ENCODE peak calls at places on chromosomes 16 and 17, in nine cellular contexts. R is left ventricle myocardium inferior; D is IMR-90; Z is coronary artery; N is GM23338; M is H9; H is PC-9; F is GM23248; E is CD8-positive, alpha-beta memory T cell. V is an unnamed sample.

GRCh38 chr17:36879599-36880255 is 57.5 kb upstream of the LHX1 start:
- DNase-seq in R (no peak), D (no peak), Z (no peak), N (no peak), M (no peak), H (no peak), F (no peak), E (no peak), V (no peak)

GRCh38 chr16:77594057-77594456 is 128.3 kb upstream of the NUDT7 start:
- DNase-seq in R (no peak), D (no peak), Z (no peak), N (no peak), M (no peak), H (no peak), F (no peak), E (no peak), V (no peak)

GRCh38 chr17:58264407-58265103 is 16.2 kb downstream of the MPO start:
- DNase-seq in R (no peak), D (no peak), Z (no peak), N (no peak), M (no peak), H (no peak), F (no peak), E (no peak), V (no peak)

GRCh38 chr17:50539762-50540440 is 7.1 kb upstream of the SPATA20 start:
- DNase-seq in R (no peak), D (no peak), Z (no peak), N (peak; percentile 60), M (peak; percentile 89), H (peak; percentile 53), F (no peak), E (no peak), V (no peak)

GRCh38 chr16:2715064-2715463 is 5.0 kb downstream of the PRSS27 start:
- DNase-seq in R (no peak), D (no peak), Z (no peak), N (peak; percentile 37), M (no peak), H (no peak), F (no peak), E (no peak), V (no peak)

GRCh38 chr16:81516478-81517149 is 72.0 kb downstream of the CMIP start:
- DNase-seq in R (no peak), D (no peak), Z (no peak), N (no peak), M (no peak), H (no peak), F (no peak), E (no peak), V (no peak)

GRCh38 chr17:77049440-77049839 is 91.3 kb upstream of the SEC14L1 start:
- DNase-seq in R (no peak), D (no peak), Z (no peak), N (no peak), M (no peak), H (no peak), F (peak; percentile 40), E (no peak), V (no peak)

GRCh38 chr17:51510940-51511339 is 250.6 kb downstream of the UTP18 start:
- DNase-seq in R (no peak), D (no peak), Z (no peak), N (no peak), M (no peak), H (no peak), F (no peak), E (no peak), V (no peak)

GRCh38 chr17:82931696-82932060 is 91.9 kb upstream of the ZNF750 start:
- DNase-seq in R (peak; percentile 70), D (peak; percentile 94), Z (no peak), N (no peak), M (no peak), H (no peak), F (peak; percentile 93), E (no peak), V (no peak)

GRCh38 chr16:78705694-78706093 is 606.2 kb downstream of the WWOX start:
- DNase-seq in R (no peak), D (peak; percentile 2), Z (no peak), N (peak; percentile 62), M (no peak), H (no peak), F (no peak), E (peak; percentile 1), V (no peak)

GRCh38 chr17:44916781-44917241 is 1.5 kb upstream of the GFAP start:
- DNase-seq in R (peak; percentile 73), D (peak; percentile 25), Z (no peak), N (no peak), M (no peak), H (peak; percentile 60), F (peak; percentile 71), E (no peak), V (no peak)

GRCh38 chr17:68053237-68054030 is 17.9 kb downstream of the KPNA2 start:
- DNase-seq in R (peak; percentile 60), D (peak; percentile 84), Z (no peak), N (no peak), M (no peak), H (no peak), F (peak; percentile 78), E (no peak), V (peak; percentile 25)

GRCh38 chr16:5502467-5502869 is 404.9 kb upstream of the EEF2KMT start:
- DNase-seq in R (no peak), D (no peak), Z (no peak), N (peak; percentile 76), M (peak; percentile 74), H (peak; percentile 9), F (no peak), E (no peak), V (no peak)

GRCh38 chr17:17712268-17712924 is 31.1 kb downstream of the RAI1 start:
- DNase-seq in R (no peak), D (peak; percentile 97), Z (no peak), N (no peak), M (no peak), H (peak; percentile 49), F (peak; percentile 95), E (no peak), V (no peak)

GRCh38 chr17:78490156-78490555 is 87.0 kb downstream of the DNAH17 start:
- DNase-seq in R (no peak), D (no peak), Z (no peak), N (no peak), M (no peak), H (no peak), F (no peak), E (no peak), V (no peak)

GRCh38 chr17:4969551-4970231 is 2.1 kb upstream of the SPAG7 start:
- DNase-seq in R (no peak), D (peak; percentile 55), Z (no peak), N (no peak), M (no peak), H (no peak), F (peak; percentile 65), E (no peak), V (no peak)

GRCh38 chr17:27456681-27457404 is 595 bp downstream of the KSR1 start:
- DNase-seq in R (peak; percentile 20), D (no peak), Z (no peak), N (peak; percentile 38), M (no peak), H (no peak), F (peak; percentile 38), E (no peak), V (no peak)

GRCh38 chr17:15501788-15502187 is 34.4 kb upstream of the CDRT4 start:
- DNase-seq in R (no peak), D (no peak), Z (no peak), N (no peak), M (no peak), H (no peak), F (no peak), E (no peak), V (no peak)

GRCh38 chr16:30892670-30893069 is 1.2 kb downstream of the BCL7C start:
- DNase-seq in R (no peak), D (no peak), Z (no peak), N (no peak), M (no peak), H (no peak), F (no peak), E (no peak), V (peak; percentile 70)

GRCh38 chr16:27270389-27270788 is 1.8 kb upstream of the NSMCE1 start:
- DNase-seq in R (no peak), D (no peak), Z (no peak), N (no peak), M (no peak), H (no peak), F (no peak), E (no peak), V (no peak)

GRCh38 chr17:28599311-28600184 is 723 bp upstream of the SPAG5 start:
- DNase-seq in R (peak; percentile 52), D (peak; percentile 94), Z (peak; percentile 85), N (peak; percentile 41), M (peak; percentile 63), H (no peak), F (peak; percentile 96), E (peak; percentile 58), V (no peak)

GRCh38 chr17:36743130-36743529 is 141.7 kb downstream of the MRM1 start:
- DNase-seq in R (no peak), D (no peak), Z (no peak), N (peak; percentile 21), M (no peak), H (peak; percentile 32), F (no peak), E (no peak), V (no peak)

GRCh38 chr17:79777844-79778503 is at the start of gene CBX2:
- DNase-seq in R (peak; percentile 79), D (peak; percentile 42), Z (no peak), N (peak; percentile 86), M (peak; percentile 88), H (peak; percentile 82), F (peak; percentile 91), E (peak; percentile 75), V (peak; percentile 98)
- H3K27ac ChIP-seq in R (peak within 1 kb of the TSS; percentile 85), D (peak within 1 kb of the TSS; percentile 9), Z (peak within 1 kb of the TSS; percentile 69), N (peak within 1 kb of the TSS; percentile 83), M (no peak within 1 kb of the TSS), H (no peak within 1 kb of the TSS), F (no peak within 1 kb of the TSS), E (peak within 1 kb of the TSS; percentile 2), V (peak within 1 kb of the TSS; percentile 65)

GRCh38 chr17:75906143-75906884 is 1.6 kb upstream of the MRPL38 start:
- DNase-seq in R (no peak), D (no peak), Z (no peak), N (no peak), M (no peak), H (no peak), F (no peak), E (no peak), V (no peak)
- H3K27ac ChIP-seq in R (peak overlapping the region; percentile 96), D (no peak overlapping the region), Z (no peak overlapping the region), N (no peak overlapping the region), M (no peak overlapping the region), H (no peak overlapping the region), F (no peak overlapping the region), E (no peak overlapping the region), V (peak overlapping the region; percentile 95)

DNA sequence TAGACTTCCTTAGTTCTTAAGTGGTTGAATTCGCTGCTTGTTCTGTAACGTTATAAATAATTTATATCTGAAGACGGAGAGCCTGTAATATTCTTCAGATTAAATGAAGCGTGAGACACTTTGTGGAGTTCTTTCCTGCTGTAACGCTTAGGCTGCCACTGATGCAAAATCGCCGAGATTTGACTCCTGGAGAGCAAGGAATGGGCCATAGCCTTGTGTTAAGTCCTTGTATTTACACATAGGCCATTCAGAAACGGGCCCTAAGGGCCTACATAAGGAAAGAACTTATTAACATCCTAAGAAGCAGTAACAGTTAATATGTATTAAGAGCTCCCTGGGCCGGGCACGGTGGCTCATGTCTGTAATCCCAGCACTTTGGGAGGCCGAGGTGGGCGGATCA is 936 bp downstream of the EMC6 start:
- DNase-seq in R (no peak), D (no peak), Z (no peak), N (no peak), M (no peak), H (no peak), F (peak; percentile 20), E (no peak), V (no peak)
- H3K27ac ChIP-seq in R (no peak overlapping the region), D (no peak overlapping the region), Z (no peak overlapping the region), N (peak overlapping the region; percentile 90), M (no peak overlapping the region), H (peak overlapping the region; percentile 22), F (no peak overlapping the region), E (peak overlapping the region; percentile 55), V (peak overlapping the region; percentile 95)

GRCh38 chr16:84614914-84615813 is 2.7 kb downstream of the COTL1 start:
- DNase-seq in R (no peak), D (no peak), Z (no peak), N (no peak), M (no peak), H (no peak), F (no peak), E (no peak), V (no peak)
- H3K27ac ChIP-seq in R (no peak overlapping the region), D (peak overlapping the region; percentile 14), Z (no peak overlapping the region), N (no peak overlapping the region), M (no peak overlapping the region), H (no peak overlapping the region), F (no peak overlapping the region), E (peak overlapping the region; percentile 22), V (peak overlapping the region; percentile 52)

V was measured in upper lobe of left lung.